ENCODE peak calls at places on chromosomes 3 and 15, in four cellular contexts. W is PC-3, U is hepatocyte, P is HCT116. V is an unnamed sample.

GRCh38 chr3:53571264-53571663 is 76.9 kb downstream of the CACNA1D start:
- DNase-seq in P (no peak), W (no peak), U (no peak), V (no peak)

GRCh38 chr15:79168922-79169322 is 78.3 kb upstream of the RASGRF1 start:
- DNase-seq in W (peak), U (peak), P (peak), V (peak)

GRCh38 chr15:33311312-33311971 is 675 bp downstream of the RYR3 start:
- DNase-seq in W (no peak), U (no peak), P (no peak), V (peak)

GRCh38 chr3:190073264-190073663 is 47.4 kb downstream of the P3H2 start:
- DNase-seq in W (no peak), P (no peak), U (peak), V (no peak)

GRCh38 chr3:156820687-156821070 is 5.5 kb upstream of the LEKR1 start:
- DNase-seq in P (no peak), U (no peak), W (no peak), V (peak)

GRCh38 chr3:60192297-60193114 is 1058.7 kb downstream of the FHIT start:
- DNase-seq in P (no peak), U (no peak), W (no peak), V (no peak)

GRCh38 chr3:29335438-29335837 is 54.6 kb downstream of the RBMS3 start:
- DNase-seq in W (peak), U (peak), P (peak), V (peak)

GRCh38 chr3:32423956-32424558 is 32.4 kb downstream of the CMTM7 start:
- DNase-seq in W (no peak), U (no peak), P (no peak), V (no peak)

GRCh38 chr15:39213385-39213840 is 367.5 kb upstream of the THBS1 start:
- DNase-seq in U (peak), W (peak), P (peak), V (peak)

GRCh38 chr3:15360786-15361493 is 28.6 kb upstream of the SH3BP5 start:
- DNase-seq in W (no peak), P (no peak), U (no peak), V (peak)

GRCh38 chr15:77832874-77833273 is 200.2 kb upstream of the LINGO1 start:
- DNase-seq in P (no peak), U (no peak), W (no peak), V (no peak)

GRCh38 chr15:83305696-83306291 is 21.3 kb upstream of the BNC1 start:
- DNase-seq in U (peak), W (peak), P (no peak), V (peak)

GRCh38 chr3:30124435-30125390 is 481.7 kb upstream of the TGFBR2 start:
- DNase-seq in U (peak), P (no peak), W (peak), V (peak)

GRCh38 chr3:109952924-109953323 is 615.6 kb upstream of the DPPA4 start:
- DNase-seq in P (no peak), W (no peak), U (no peak), V (no peak)

GRCh38 chr3:14803101-14803980 is 15.4 kb upstream of the FGD5 start:
- DNase-seq in U (peak), P (no peak), W (peak), V (peak)

GRCh38 chr15:74265046-74265639 is 29.0 kb downstream of the CCDC33 start:
- DNase-seq in U (peak), P (no peak), W (peak), V (peak)

GRCh38 chr15:39546842-39547241 is 34.0 kb upstream of the THBS1 start:
- DNase-seq in W (no peak), U (no peak), P (no peak), V (no peak)

GRCh38 chr15:27792756-27793264 is 306.3 kb downstream of the OCA2 start:
- DNase-seq in W (no peak), U (no peak), P (no peak), V (no peak)

GRCh38 chr3:141382571-141382970 is 14.3 kb downstream of the ZBTB38 start:
- DNase-seq in W (no peak), P (no peak), U (no peak), V (no peak)

GRCh38 chr15:67690936-67691335 is 134.4 kb upstream of the SKOR1 start:
- DNase-seq in U (no peak), W (peak), P (no peak), V (peak)

GRCh38 chr3:133408961-133409360 is 9.1 kb downstream of the BFSP2 start:
- DNase-seq in W (no peak), U (no peak), P (no peak), V (peak)

GRCh38 chr15:92520914-92521623 is 127.4 kb downstream of the ST8SIA2 start:
- DNase-seq in P (no peak), U (no peak), W (no peak), V (no peak)

GRCh38 chr15:42144841-42145375 is 11.5 kb downstream of the PLA2G4F start:
- DNase-seq in P (no peak), U (no peak), W (no peak), V (no peak)

GRCh38 chr15:42147431-42147735 is 9.1 kb downstream of the PLA2G4F start:
- DNase-seq in W (no peak), U (no peak), P (no peak), V (no peak)

GRCh38 chr15:42145546-42146455 is 10.6 kb downstream of the PLA2G4F start:
- DNase-seq in U (no peak), W (no peak), P (no peak), V (no peak)

GRCh38 chr15:42148808-42149492 is 7.5 kb downstream of the PLA2G4F start:
- DNase-seq in P (no peak), W (no peak), U (no peak), V (no peak)

DNA sequence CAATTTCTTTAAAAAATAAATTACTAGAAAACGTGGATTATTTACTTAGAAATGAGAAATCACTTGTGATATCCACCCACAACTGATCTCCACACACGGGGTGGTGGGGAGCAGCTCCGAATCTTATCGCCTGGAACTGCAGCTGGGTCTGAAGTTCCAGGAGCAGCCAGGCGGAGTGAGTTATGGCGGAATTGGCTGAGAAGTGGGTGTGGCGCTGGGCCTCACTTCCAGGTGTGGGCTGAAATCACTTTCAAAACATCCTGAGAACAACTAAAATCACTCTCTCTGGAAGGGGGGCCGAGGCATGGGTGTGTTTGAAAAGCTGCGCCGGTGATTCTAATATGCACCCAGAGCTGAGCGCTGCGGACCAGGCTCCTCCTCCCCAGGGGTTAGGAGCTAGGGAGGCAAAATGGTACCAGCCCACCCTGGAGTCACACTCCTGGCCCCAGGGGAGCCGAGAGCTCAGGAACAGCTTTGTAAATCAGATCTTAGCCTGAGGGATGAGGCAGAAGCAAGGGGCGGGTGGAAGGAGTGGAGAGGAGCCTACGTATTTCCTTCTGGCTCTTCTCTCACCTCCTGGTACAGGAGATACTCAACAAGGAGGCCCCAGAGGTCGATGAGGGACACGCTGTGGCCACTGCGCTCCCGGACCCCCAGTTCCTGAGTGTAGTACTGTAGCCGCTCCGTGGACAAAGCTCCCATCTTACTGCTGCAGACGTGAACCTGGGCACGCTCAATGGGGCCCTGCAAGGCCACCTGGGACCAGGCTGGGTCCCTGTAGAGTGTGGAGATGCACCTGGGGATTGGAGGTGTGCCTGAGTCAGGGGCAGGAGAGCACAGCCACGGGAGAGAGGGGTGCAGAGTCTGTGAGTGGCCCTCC is 9.6 kb downstream of the PLA2G4F start:
- DNase-seq in U (no peak), P (no peak), W (no peak), V (no peak)
- TF ChIP-seq EZH2phosphoT487 in U (no peak), P (no peak), W (no peak), V (no peak)

GRCh38 chr3:184512621-184513020 is 49.0 kb upstream of the EPHB3 start:
- DNase-seq in U (no peak), W (no peak), P (no peak), V (no peak)
- TF ChIP-seq EZH2 in U (no peak), W (no peak), P (no peak), V (no peak)

DNA sequence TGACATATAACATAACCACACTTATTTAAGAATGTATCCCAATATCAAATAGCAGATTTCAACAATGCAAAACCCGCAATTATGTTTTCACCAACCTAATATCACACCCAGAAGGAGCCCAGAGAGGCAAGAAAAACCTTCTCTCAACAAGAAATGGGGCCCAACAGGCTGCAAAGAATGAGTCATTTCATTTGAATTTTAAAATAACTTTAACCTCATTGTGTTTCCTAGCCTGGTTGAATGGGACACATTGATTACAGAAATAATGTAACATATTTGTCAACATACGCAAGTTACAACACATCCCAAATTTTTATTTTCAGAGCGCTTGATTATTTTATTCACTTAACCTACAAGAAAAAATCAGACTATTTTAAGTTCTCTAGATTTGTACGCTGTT is 365.1 kb upstream of the SLCO3A1 start:
- DNase-seq in P (no peak), W (no peak), U (no peak), V (no peak)
- TF ChIP-seq EZH2phosphoT487 in P (no peak), W (no peak), U (no peak), V (no peak)

DNA sequence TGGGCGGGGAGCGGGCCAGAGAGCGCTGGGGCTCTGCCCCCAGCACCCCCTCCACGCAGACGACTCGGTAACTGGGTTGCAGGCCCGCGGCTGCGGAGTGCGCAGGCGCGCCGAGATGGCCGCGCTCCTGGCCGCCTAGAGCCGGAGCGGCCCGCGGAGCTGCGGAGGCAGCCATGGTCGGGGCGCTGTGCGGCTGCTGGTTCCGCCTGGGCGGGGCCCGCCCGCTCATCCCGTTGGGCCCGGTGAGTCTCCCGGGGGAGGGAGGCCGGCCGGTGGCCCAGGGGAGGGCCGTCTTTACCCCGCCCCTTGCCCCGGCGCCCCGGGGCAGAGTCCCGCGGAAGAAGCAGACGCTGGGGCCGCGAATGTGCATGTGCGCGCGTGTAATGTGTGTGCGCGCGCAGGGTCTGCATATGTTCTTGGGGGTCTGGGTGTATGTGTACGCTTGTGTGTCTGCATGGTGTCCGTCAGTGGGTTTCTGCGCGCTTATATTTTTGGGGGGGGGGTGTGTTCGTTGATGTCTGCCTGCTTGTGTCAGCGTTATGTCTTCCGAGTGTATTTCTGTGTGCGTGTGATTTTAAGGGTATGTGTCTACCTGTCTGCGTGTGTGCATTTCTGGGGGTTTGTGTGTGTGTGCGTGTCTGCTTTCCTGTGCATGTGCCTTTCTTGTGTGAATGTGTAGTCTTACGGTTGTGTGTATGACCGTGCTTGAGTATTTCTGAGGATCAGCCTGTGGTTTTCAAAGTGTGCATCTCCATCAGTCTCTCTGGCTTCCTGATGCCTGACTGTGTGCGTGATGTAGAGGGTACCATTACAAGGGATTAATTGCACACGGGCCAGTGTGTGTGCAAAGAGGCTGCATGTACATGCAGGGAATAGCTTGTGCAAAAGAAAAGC is at the start of gene ABHD14A:
- DNase-seq in P (no peak), U (peak), W (peak), V (peak)
- TF ChIP-seq EZH2 in P (no peak), U (no peak), W (no peak), V (no peak)

DNA sequence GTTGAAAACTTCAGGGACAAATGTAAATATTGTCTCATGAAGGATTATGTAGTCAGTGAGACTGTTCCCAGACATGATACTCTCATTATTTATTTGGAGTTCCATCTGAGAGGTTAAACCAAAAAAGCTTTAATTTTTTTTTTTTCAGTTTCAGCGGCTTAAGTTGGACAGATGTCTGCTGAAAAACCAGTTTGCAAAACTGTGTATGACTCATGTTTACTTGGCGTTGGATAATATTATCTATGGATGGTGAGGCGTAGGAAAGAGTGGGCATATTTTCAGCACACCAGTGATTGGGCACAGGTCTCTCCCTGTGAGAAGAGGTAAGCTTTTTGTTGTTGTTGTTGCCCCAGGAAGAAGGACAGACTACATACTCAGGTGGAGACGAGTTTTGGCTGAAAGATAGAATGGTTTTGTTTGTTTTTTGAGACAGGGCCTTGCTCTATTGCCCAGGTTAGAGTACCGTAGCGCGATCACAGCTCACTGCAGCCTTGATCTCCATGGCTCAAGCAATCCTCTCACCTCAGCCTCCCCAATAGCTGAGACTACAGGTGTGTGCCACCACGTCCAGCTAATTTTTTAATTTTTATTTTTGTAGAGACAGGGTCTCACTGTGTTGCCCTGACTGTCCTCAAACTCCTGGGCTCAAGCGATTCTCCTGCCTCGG is 16.4 kb upstream of the ANXA2 start:
- DNase-seq in P (no peak), W (peak), U (no peak), V (peak)
- TF ChIP-seq EZH2phosphoT487 in P (no peak), W (no peak), U (no peak), V (no peak)

GRCh38 chr3:195761503-195762248 is 40.9 kb downstream of the MUC20 start:
- DNase-seq in W (no peak), P (no peak), U (no peak), V (no peak)
- TF ChIP-seq EZH2 in W (no peak), P (no peak), U (no peak), V (no peak)

GRCh38 chr3:39499651-39500273 is 32.3 kb downstream of the MOBP start:
- DNase-seq in P (no peak), U (no peak), W (no peak), V (no peak)
- TF ChIP-seq EZH2phosphoT487 in P (no peak), U (no peak), W (no peak), V (no peak)

GRCh38 chr15:64772964-64773363 is 2.4 kb downstream of the RBPMS2 start:
- DNase-seq in W (no peak), U (no peak), P (no peak), V (no peak)

GRCh38 chr15:64774556-64775523 is 549 bp downstream of the RBPMS2 start:
- DNase-seq in P (no peak), W (no peak), U (peak), V (peak)

GRCh38 chr15:64773606-64774555 is 1.5 kb downstream of the RBPMS2 start:
- DNase-seq in P (no peak), W (no peak), U (no peak), V (no peak)

GRCh38 chr15:64776402-64776786 is 1.0 kb upstream of the RBPMS2 start:
- DNase-seq in W (no peak), P (no peak), U (no peak), V (no peak)

GRCh38 chr15:64775551-64776401 is at the start of gene RBPMS2:
- DNase-seq in W (no peak), U (peak), P (no peak), V (peak)
- TF ChIP-seq EZH2 in W (no peak), U (no peak), P (no peak), V (no peak)